ENCODE peak calls at places on chromosomes 11 and 22, in four cellular contexts. P is HepG2, Y is GM12878, J is K562. C is an unnamed sample.

GRCh38 chr11:67345949-67346819 is 7.2 kb downstream of the POLD4 start:
- DNase-seq in J (peak), P (peak), Y (peak), C (no peak)

GRCh38 chr11:114358711-114359110 is 41.6 kb downstream of the C11orf71 start:
- DNase-seq in J (no peak), Y (no peak), P (no peak), C (no peak)

GRCh38 chr11:57491371-57492061 is 24.0 kb downstream of the SLC43A1 start:
- DNase-seq in Y (no peak), P (peak), J (peak), C (peak)

GRCh38 chr11:94129505-94130335 is 1.1 kb downstream of the PANX1 start:
- DNase-seq in Y (no peak), J (no peak), P (no peak), C (no peak)

GRCh38 chr11:96390403-96390830 is 604 bp downstream of the JRKL start:
- DNase-seq in Y (no peak), P (no peak), J (no peak), C (peak)

GRCh38 chr11:125207866-125208425 is 43.4 kb downstream of the PKNOX2 start:
- DNase-seq in Y (no peak), P (no peak), J (no peak), C (no peak)

GRCh38 chr11:124608146-124608545 is 3.1 kb upstream of the PANX3 start:
- DNase-seq in Y (no peak), P (no peak), J (peak), C (no peak)

GRCh38 chr11:25163421-25163820 is 666.6 kb downstream of the LUZP2 start:
- DNase-seq in Y (no peak), P (no peak), J (no peak), C (no peak)

GRCh38 chr11:705646-706438 is at the start of gene EPS8L2:
- DNase-seq in P (no peak), Y (no peak), J (peak), C (no peak)

GRCh38 chr11:6619021-6619745 is at the start of gene TPP1:
- DNase-seq in Y (peak), P (peak), J (peak), C (peak)

GRCh38 chr11:66089067-66089466 is 19.0 kb downstream of the PACS1 start:
- DNase-seq in P (no peak), J (no peak), Y (no peak), C (no peak)

GRCh38 chr11:111173221-111173620 is 72.3 kb upstream of the POU2AF2 start:
- DNase-seq in J (no peak), Y (no peak), P (no peak), C (no peak)

GRCh38 chr11:17410606-17411379 is 22.3 kb upstream of the KCNJ11 start:
- DNase-seq in Y (no peak), P (no peak), J (no peak), C (no peak)

GRCh38 chr11:75560644-75561043 is 1.4 kb upstream of the SERPINH1 start:
- DNase-seq in P (no peak), Y (no peak), J (no peak), C (no peak)

GRCh38 chr11:48049036-48049435 is 68.7 kb downstream of the PTPRJ start:
- DNase-seq in J (no peak), P (no peak), Y (no peak), C (no peak)

GRCh38 chr11:75280770-75281468 is 40.3 kb downstream of the TPBGL start:
- DNase-seq in Y (no peak), J (no peak), P (no peak), C (no peak)

GRCh38 chr22:39308614-39309363 is 10.6 kb downstream of the RPL3 start:
- DNase-seq in P (no peak), Y (no peak), J (no peak), C (no peak)

GRCh38 chr22:28855355-28856094 is 27.8 kb upstream of the ZNRF3 start:
- DNase-seq in Y (peak), J (peak), P (peak), C (peak)

GRCh38 chr11:80388133-80388532 is 947.3 kb upstream of the TENM4 start:
- DNase-seq in P (no peak), J (no peak), Y (no peak), C (no peak)

GRCh38 chr11:121762820-121763219 is 310.1 kb upstream of the SORL1-AS1 start:
- DNase-seq in J (no peak), P (no peak), Y (no peak), C (no peak)

GRCh38 chr22:26756675-26757293 is 99.4 kb downstream of the MIAT start:
- DNase-seq in Y (no peak), P (no peak), J (peak), C (peak)

GRCh38 chr11:1307998-1308744 is 1.3 kb downstream of the TOLLIP start:
- DNase-seq in Y (no peak), P (no peak), J (no peak), C (no peak)

GRCh38 chr22:31271026-31271425 is 21.3 kb downstream of the PIK3IP1 start:
- DNase-seq in Y (no peak), P (no peak), J (no peak), C (no peak)

GRCh38 chr22:38754247-38755154 is 1.3 kb downstream of the SUN2 start:
- DNase-seq in Y (no peak), P (peak), J (peak), C (no peak)

GRCh38 chr11:117809236-117810055 is 12.4 kb upstream of the DSCAML1 start:
- DNase-seq in J (peak), Y (no peak), P (no peak), C (peak)

GRCh38 chr11:2539761-2540520 is 95.1 kb downstream of the KCNQ1 start:
- DNase-seq in Y (no peak), P (no peak), J (no peak), C (no peak)

GRCh38 chr11:2537010-2537695 is 92.3 kb downstream of the KCNQ1 start:
- DNase-seq in Y (no peak), P (no peak), J (no peak), C (no peak)

GRCh38 chr11:2540521-2541320 is 95.9 kb downstream of the KCNQ1 start:
- DNase-seq in P (no peak), Y (no peak), J (no peak), C (no peak)

GRCh38 chr11:2537896-2538855 is 93.4 kb downstream of the KCNQ1 start:
- DNase-seq in J (no peak), P (no peak), Y (no peak), C (no peak)

DNA sequence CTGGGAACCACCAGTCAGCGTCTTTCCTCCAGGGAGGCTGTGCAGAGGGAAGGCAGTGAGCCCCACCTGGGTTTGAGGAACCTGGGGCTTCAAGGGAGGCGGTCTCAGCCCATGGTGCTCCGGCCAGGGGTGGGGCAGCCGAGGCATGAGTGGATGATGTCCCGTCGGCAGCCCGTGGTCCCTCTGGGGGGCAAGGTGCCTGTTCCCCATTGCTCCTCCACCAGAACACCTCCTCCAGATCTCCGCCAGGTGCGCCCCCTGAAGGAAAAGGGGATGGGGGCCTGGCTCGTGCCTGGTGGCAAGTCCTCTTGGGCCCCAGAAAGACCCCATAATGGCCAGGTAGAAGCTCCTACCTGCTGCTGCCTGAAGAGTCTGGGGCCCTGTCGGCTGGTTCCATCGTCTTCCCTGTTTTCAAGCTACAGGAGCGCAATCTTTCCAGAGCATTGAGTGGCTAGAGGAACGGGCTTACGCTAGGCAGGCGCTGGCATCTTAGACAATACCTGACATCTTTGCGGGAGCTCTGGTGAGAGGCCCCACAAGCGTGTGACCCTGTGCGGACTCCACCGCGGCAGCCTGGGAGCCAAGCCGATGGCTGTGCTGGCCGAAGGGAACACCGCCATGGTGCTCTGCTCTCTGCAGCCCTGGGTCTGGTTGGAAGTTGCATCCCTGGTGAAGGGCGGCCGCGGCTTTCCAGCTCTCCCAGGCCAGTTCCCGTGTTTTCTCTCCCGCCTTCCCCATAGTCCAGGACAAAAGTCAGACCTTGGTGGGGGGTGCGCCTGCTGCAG is 94.3 kb downstream of the KCNQ1 start:
- DNase-seq in Y (no peak), J (no peak), P (no peak), C (no peak)
- TF ChIP-seq FOXK2 in Y (no peak), J (no peak), P (no peak), C (no peak)

DNA sequence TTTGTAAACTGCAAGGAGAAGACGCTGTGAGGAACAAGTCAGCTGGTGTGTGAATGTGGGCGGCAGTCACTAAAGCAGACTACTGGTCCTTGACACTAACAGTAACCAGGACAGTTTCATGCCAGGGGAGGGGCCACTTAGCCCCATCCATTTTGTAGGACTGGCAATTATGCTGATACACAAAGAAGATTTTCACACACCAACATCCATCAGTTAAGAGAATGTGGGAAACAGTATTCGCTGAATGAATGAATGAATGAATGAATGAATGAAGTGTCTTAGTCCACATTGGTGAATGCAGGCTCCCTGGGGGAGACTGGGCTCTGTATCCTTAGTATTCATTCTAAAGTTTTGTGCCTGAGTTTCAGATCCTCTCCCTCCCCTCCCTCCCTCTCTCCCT is 590.4 kb downstream of the BRD1 start:
- DNase-seq in J (no peak), P (no peak), Y (no peak), C (no peak)
- TF ChIP-seq FOXK2 in J (no peak), P (no peak), Y (no peak), C (no peak)

DNA sequence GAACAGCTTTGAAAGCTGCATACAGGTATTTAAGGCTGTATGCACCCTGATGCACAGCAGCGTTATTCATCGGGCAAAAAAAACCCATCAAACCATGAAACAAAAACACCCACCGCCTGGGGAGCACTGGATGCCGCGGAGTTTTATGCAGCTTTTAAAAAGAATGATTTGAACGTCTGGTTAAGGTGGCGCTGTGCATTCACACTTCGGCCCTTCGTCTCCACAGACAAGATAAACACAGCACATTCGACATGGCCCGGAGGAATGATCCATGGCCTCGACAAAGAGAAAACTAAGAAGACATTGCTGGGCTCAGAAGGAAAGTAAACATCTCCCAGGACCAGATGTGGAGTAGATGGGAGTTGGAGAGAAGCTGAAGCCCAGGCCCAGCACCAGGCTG is 40.8 kb upstream of the GAL start:
- DNase-seq in P (no peak), Y (no peak), J (peak), C (no peak)
- TF ChIP-seq FOXK2 in P (no peak), Y (no peak), J (no peak), C (no peak)

GRCh38 chr11:85540181-85540580 is 87.0 kb downstream of the DLG2 start:
- DNase-seq in P (no peak), J (no peak), Y (no peak), C (no peak)

GRCh38 chr11:85539029-85539689 is 88.0 kb downstream of the DLG2 start:
- DNase-seq in Y (no peak), P (no peak), J (no peak), C (no peak)

GRCh38 chr11:85541683-85542082 is 85.5 kb downstream of the DLG2 start:
- DNase-seq in P (no peak), J (no peak), Y (no peak), C (no peak)

GRCh38 chr11:85540635-85541034 is 86.5 kb downstream of the DLG2 start:
- DNase-seq in J (no peak), Y (no peak), P (no peak), C (no peak)

DNA sequence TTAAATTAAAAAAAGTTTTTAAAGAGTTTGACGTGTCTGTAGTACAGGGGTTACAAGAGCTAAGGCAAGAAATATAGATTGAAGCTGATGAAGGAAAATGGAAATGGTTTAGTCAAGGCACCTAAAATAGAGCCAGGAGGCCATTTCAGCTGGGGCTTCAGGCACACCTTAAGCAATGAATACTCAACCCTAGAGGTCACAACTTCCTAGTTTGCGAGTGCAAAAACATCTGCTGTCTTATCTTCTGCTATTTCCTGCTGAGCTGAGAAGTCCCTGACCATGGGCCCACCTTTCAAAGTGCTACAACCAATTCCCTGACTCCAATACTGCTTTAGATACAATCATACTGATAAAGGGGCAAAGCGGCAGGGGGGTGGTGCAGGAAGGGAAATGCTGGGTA is 87.4 kb downstream of the DLG2 start:
- DNase-seq in J (no peak), Y (no peak), P (no peak), C (no peak)
- TF ChIP-seq FOXK2 in J (no peak), Y (no peak), P (no peak), C (no peak)

DNA sequence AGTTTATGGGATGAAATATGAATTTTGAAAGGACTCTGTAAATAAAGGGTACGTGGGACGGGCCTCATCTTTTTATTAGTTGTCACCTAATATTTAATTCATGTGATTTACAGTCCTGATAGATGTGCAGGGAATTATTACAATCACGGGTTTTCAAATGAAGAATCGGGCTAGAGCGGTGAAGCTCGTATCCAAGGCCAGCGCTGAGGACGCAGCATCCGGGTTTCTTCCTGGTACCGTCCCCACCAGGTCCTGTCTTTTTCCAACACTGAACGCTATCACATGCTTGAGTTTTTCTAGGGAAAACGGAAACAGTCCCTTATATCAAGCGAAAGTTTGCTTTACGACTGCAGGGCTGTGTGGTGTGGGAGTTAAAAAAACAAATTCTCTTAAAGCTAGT is 787 bp downstream of the SMDT1 start:
- DNase-seq in Y (no peak), J (peak), P (no peak), C (peak)
- TF ChIP-seq FOXK2 in Y (no peak), J (no peak), P (no peak), C (no peak)

DNA sequence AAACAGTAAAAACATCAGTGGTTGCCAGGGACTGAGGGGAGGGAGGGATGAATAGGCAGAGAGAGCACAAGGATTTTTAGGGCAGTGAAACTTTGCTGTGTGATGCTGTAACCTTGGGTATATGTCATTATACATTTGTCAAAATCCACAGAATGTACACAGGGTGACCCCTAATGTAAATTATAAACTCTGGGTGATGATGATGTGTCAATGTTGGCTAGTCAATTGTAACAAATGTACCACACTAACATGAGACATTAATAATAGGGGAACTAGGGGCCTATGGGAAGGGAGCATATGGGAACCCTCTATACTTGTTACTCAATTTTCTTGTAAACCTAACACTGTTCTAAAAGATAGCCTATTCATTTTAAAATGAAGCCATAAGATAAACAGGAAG is 24.9 kb downstream of the RIBC2 start:
- DNase-seq in Y (no peak), P (no peak), J (no peak), C (no peak)
- TF ChIP-seq FOXK2 in Y (no peak), P (no peak), J (no peak), C (no peak)

C was measured in HEK293T.